ENCODE peak calls at places on chromosomes 12 and 14, in five cellular contexts. K is A549, U is K562, Q is H1, F is HepG2. J is an unnamed sample.

GRCh38 chr14:31030406-31030805 is 4.2 kb upstream of the STRN3 start:
- DNase-seq in K (no peak), U (no peak), Q (no peak), F (no peak), J (no peak)

GRCh38 chr14:93430319-93430801 is 379 bp upstream of the UNC79 start:
- DNase-seq in K (no peak), U (no peak), Q (peak; percentile 54), F (no peak), J (no peak)

GRCh38 chr14:87522575-87522974 is 470.4 kb downstream of the GALC start:
- DNase-seq in K (no peak), U (no peak), Q (peak; percentile 31), F (no peak), J (no peak)

GRCh38 chr12:70948976-70949336 is 28.4 kb upstream of the PTPRR start:
- DNase-seq in K (no peak), U (no peak), Q (no peak), F (no peak), J (no peak)

GRCh38 chr14:36513451-36514277 is 6.4 kb downstream of the NKX2-1 start:
- DNase-seq in K (no peak), U (no peak), Q (no peak), F (no peak), J (no peak)

GRCh38 chr14:23636317-23637211 is at the start of gene DHRS2:
- DNase-seq in K (no peak), U (no peak), Q (no peak), F (peak; percentile 100), J (no peak)

GRCh38 chr12:108516511-108517275 is 1.6 kb downstream of the FICD start:
- DNase-seq in K (peak; percentile 39), U (no peak), Q (no peak), F (no peak), J (no peak)

GRCh38 chr14:92564361-92565039 is 50.9 kb downstream of the RIN3 start:
- DNase-seq in K (no peak), U (no peak), Q (no peak), F (no peak), J (no peak)

GRCh38 chr14:74518221-74518620 is 24.7 kb downstream of the ISCA2 start:
- DNase-seq in K (no peak), U (no peak), Q (no peak), F (no peak), J (no peak)

GRCh38 chr12:99154264-99154982 is 493.1 kb upstream of the GARIN6 start:
- DNase-seq in K (no peak), U (no peak), Q (no peak), F (no peak), J (no peak)

GRCh38 chr14:37594916-37595808 is at the start of the genes FOXA1 and TTC6:
- DNase-seq in K (peak; percentile 83), U (peak; percentile 65), Q (no peak), F (peak; percentile 96), J (no peak)

GRCh38 chr12:1799068-1799881 is 21.1 kb upstream of the LRTM2 start:
- DNase-seq in K (no peak), U (no peak), Q (no peak), F (no peak), J (no peak)

GRCh38 chr12:122951406-122951805 is 14.9 kb downstream of the ABCB9 start:
- DNase-seq in K (peak; percentile 64), U (no peak), Q (no peak), F (peak; percentile 38), J (no peak)

GRCh38 chr12:132019891-132020290 is 70.1 kb downstream of the EP400 start:
- DNase-seq in K (no peak), U (no peak), Q (no peak), F (no peak), J (no peak)

GRCh38 chr14:60328588-60328987 is 79.6 kb downstream of the PPM1A start:
- DNase-seq in K (no peak), U (no peak), Q (no peak), F (no peak), J (no peak)

GRCh38 chr12:98698603-98699463 is 53.7 kb downstream of the APAF1 start:
- DNase-seq in K (peak; percentile 84), U (peak; percentile 30), Q (no peak), F (peak; percentile 39), J (peak; percentile 38)

GRCh38 chr14:21049263-21049662 is 7.1 kb downstream of the RNASE7 start:
- DNase-seq in K (no peak), U (no peak), Q (no peak), F (no peak), J (no peak)

GRCh38 chr12:132270516-132270915 is 58.9 kb downstream of the GALNT9 start:
- DNase-seq in K (no peak), U (no peak), Q (no peak), F (no peak), J (no peak)

GRCh38 chr14:58547649-58548048 is 90.1 kb upstream of the DACT1 start:
- DNase-seq in K (no peak), U (no peak), Q (no peak), F (no peak), J (no peak)

GRCh38 chr14:56219666-56220413 is 101.6 kb downstream of the PELI2 start:
- DNase-seq in K (peak; percentile 23), U (peak; percentile 42), Q (no peak), F (no peak), J (no peak)

GRCh38 chr12:571795-572531 is 91.3 kb downstream of the NINJ2 start:
- DNase-seq in K (peak; percentile 74), U (no peak), Q (no peak), F (peak; percentile 29), J (no peak)
- H3K4me3 ChIP-seq in K (peak overlapping the region; percentile 62), U (no peak overlapping the region), Q (no peak overlapping the region), F (peak overlapping the region; percentile 67), J (no peak overlapping the region)

GRCh38 chr12:109760930-109761630 is 47.5 kb downstream of the FAM222A start:
- DNase-seq in K (no peak), U (no peak), Q (no peak), F (no peak), J (no peak)

GRCh38 chr12:109759595-109759994 is 46.0 kb downstream of the FAM222A start:
- DNase-seq in K (no peak), U (no peak), Q (no peak), F (no peak), J (no peak)

GRCh38 chr12:109759076-109759420 is 45.4 kb downstream of the FAM222A start:
- DNase-seq in K (no peak), U (no peak), Q (no peak), F (no peak), J (no peak)

GRCh38 chr12:109761631-109761950 is 48.0 kb downstream of the FAM222A start:
- DNase-seq in K (no peak), U (no peak), Q (no peak), F (no peak), J (no peak)

GRCh38 chr12:109760031-109760929 is 46.7 kb downstream of the FAM222A start:
- DNase-seq in K (no peak), U (no peak), Q (no peak), F (peak; percentile 65), J (no peak)
- TF ChIP-seq CHD2 in K (no peak), U (no peak), Q (no peak), F (no peak), J (no peak)

GRCh38 chr12:9180810-9181209 is 27.4 kb downstream of the PZP start:
- DNase-seq in K (no peak), U (no peak), Q (no peak), F (no peak), J (no peak)
- TF ChIP-seq KDM1A in K (no peak), U (no peak), Q (no peak), F (no peak), J (no peak)

GRCh38 chr12:88419794-88420193 is 160.5 kb downstream of the KITLG start:
- DNase-seq in K (no peak), U (no peak), Q (no peak), F (no peak), J (no peak)

GRCh38 chr12:88420460-88420859 is 159.8 kb downstream of the KITLG start:
- DNase-seq in K (peak; percentile 16), U (no peak), Q (no peak), F (no peak), J (no peak)

GRCh38 chr12:88416786-88417185 is 163.5 kb downstream of the KITLG start:
- DNase-seq in K (no peak), U (no peak), Q (no peak), F (no peak), J (no peak)

GRCh38 chr12:88417531-88417930 is 162.7 kb downstream of the KITLG start:
- DNase-seq in K (no peak), U (no peak), Q (no peak), F (no peak), J (no peak)

GRCh38 chr12:88418856-88419497 is 161.3 kb downstream of the KITLG start:
- DNase-seq in K (no peak), U (no peak), Q (no peak), F (no peak), J (no peak)
- H3K4me3 ChIP-seq in K (no peak overlapping the region), U (no peak overlapping the region), Q (no peak overlapping the region), F (no peak overlapping the region), J (no peak overlapping the region)

DNA sequence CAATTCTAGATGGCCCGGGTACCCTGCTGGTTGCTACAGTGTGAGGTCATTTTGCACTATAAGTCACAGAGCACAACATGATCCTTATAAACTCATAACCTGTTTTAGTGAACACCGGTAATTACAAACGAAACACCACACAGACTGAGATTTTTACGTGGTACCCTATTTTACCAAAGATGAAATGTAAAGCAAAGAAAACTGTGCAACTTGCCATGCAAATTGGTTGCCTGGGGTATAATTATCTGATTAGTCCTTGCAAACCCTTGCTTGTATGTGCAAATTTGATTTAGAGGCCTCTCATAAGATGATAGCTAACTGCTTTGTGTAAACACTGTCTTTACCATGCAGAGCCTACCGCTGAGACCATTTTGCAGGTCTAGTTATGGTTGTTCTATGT is 372.2 kb upstream of the FAR2 start:
- DNase-seq in K (no peak), U (no peak), Q (no peak), F (no peak), J (no peak)
- TF ChIP-seq CHD2 in K (no peak), U (no peak), Q (no peak), F (no peak), J (no peak)

J was measured in GM12878.